ENCODE peak calls at places on chromosomes 2 and 18, in six cellular contexts. R is ELR; O is stimulated activated CD8-positive, alpha-beta memory T cell treated with anti-CD3 and anti-CD28 coated beads, Interleukin-7, amount 100 ng/mL, for 4 hours; X is iris pigment epithelial cell; Q is pancreas; N is osteoblast. D is an unnamed sample.

GRCh38 chr18:57527479-57528237 is 58.8 kb downstream of the FECH start:
- DNase-seq in R (no peak), O (no peak), X (no peak), Q (no peak), N (no peak), D (no peak)

GRCh38 chr2:133352719-133353118 is 215.5 kb downstream of the NCKAP5 start:
- DNase-seq in R (no peak), O (no peak), X (no peak), Q (no peak), N (no peak), D (no peak)

GRCh38 chr2:84247532-84247931 is 211.5 kb downstream of the SUCLG1 start:
- DNase-seq in R (peak; percentile 17), O (no peak), X (no peak), Q (no peak), N (no peak), D (no peak)

GRCh38 chr18:63454497-63454896 is 22.3 kb upstream of the SERPINB5 start:
- DNase-seq in R (peak; percentile 92), O (no peak), X (no peak), Q (no peak), N (no peak), D (no peak)

GRCh38 chr2:120594856-120595685 is 140.6 kb upstream of the GLI2 start:
- DNase-seq in R (peak; percentile 43), O (no peak), X (no peak), Q (no peak), N (peak; percentile 76), D (no peak)

GRCh38 chr2:227479865-227480475 is 8.0 kb downstream of the AGFG1 start:
- DNase-seq in R (peak; percentile 44), O (no peak), X (peak; percentile 55), Q (no peak), N (no peak), D (no peak)

GRCh38 chr2:3485166-3485565 is 34.2 kb downstream of the ADI1 start:
- DNase-seq in R (no peak), O (no peak), X (no peak), Q (no peak), N (peak; percentile 57), D (no peak)

GRCh38 chr2:29108225-29108624 is 7.0 kb upstream of the CLIP4 start:
- DNase-seq in R (peak; percentile 96), O (no peak), X (peak; percentile 98), Q (no peak), N (peak; percentile 90), D (no peak)

GRCh38 chr2:187233811-187234210 is 214.2 kb downstream of the CALCRL start:
- DNase-seq in R (peak; percentile 61), O (no peak), X (peak; percentile 9), Q (no peak), N (no peak), D (no peak)

GRCh38 chr2:2646312-2647051 is 315.4 kb upstream of the MYT1L start:
- DNase-seq in R (no peak), O (peak; percentile 25), X (no peak), Q (no peak), N (no peak), D (peak; percentile 78)

D was measured in stimulated activated naive CD4-positive, alpha-beta T cell.